ENCODE peak calls at places on chromosomes 3 and 15, in five cellular contexts. Z is K562, R is HepG2, V is GM12878, E is upper lobe of left lung. Y is an unnamed sample.

GRCh38 chr3:157868168-157868567 is 238.1 kb downstream of the SHOX2 start:
- ATAC-seq in Z (no peak), R (no peak), V (no peak), E (no peak), Y (peak; percentile 81)

GRCh38 chr3:143222981-143223380 is 103.4 kb downstream of the CHST2 start:
- ATAC-seq in Z (no peak), R (no peak), V (no peak), E (no peak), Y (no peak)

GRCh38 chr3:125115640-125116039 is 59.8 kb upstream of the HEG1 start:
- ATAC-seq in Z (no peak), R (peak; percentile 64), V (no peak), E (no peak), Y (no peak)

GRCh38 chr15:33148129-33148850 is 46.2 kb downstream of the FMN1 start:
- ATAC-seq in Z (no peak), R (no peak), V (no peak), E (no peak), Y (no peak)

GRCh38 chr3:79369306-79369705 is 398.5 kb downstream of the ROBO1 start:
- ATAC-seq in Z (no peak), R (peak; percentile 32), V (no peak), E (no peak), Y (no peak)

GRCh38 chr3:174409085-174409743 is 449.9 kb upstream of the NAALADL2 start:
- ATAC-seq in Z (no peak), R (no peak), V (no peak), E (no peak), Y (no peak)

GRCh38 chr15:89781055-89781454 is 4.9 kb downstream of the MESP2 start:
- ATAC-seq in Z (no peak), R (no peak), V (peak; percentile 68), E (no peak), Y (no peak)

GRCh38 chr3:32420138-32420981 is 28.7 kb downstream of the CMTM7 start:
- ATAC-seq in Z (no peak), R (peak; percentile 95), V (peak; percentile 91), E (peak; percentile 11), Y (no peak)

GRCh38 chr3:76495216-76495615 is 544.7 kb upstream of the ROBO2 start:
- ATAC-seq in Z (no peak), R (no peak), V (no peak), E (no peak), Y (no peak)

GRCh38 chr15:78242128-78242527 is 7.8 kb upstream of the ACSBG1 start:
- ATAC-seq in Z (peak; percentile 56), R (peak; percentile 47), V (peak; percentile 46), E (no peak), Y (no peak)

GRCh38 chr15:57427367-57427821 is 51.1 kb downstream of the CGNL1 start:
- ATAC-seq in Z (no peak), R (peak; percentile 87), V (no peak), E (no peak), Y (peak; percentile 72)

GRCh38 chr3:45124379-45124778 is 21.8 kb downstream of the CDCP1 start:
- ATAC-seq in Z (no peak), R (no peak), V (no peak), E (no peak), Y (peak; percentile 27)
- H3K4me3 ChIP-seq in Z (no peak overlapping the region), R (no peak overlapping the region), V (no peak overlapping the region), E (no peak overlapping the region), Y (no peak overlapping the region)

GRCh38 chr3:172310361-172310760 is 137.9 kb downstream of the GHSR start:
- ATAC-seq in Z (no peak), R (no peak), V (no peak), E (no peak), Y (no peak)

GRCh38 chr3:172313671-172314070 is 134.6 kb downstream of the GHSR start:
- ATAC-seq in Z (no peak), R (peak; percentile 4), V (no peak), E (no peak), Y (no peak)

GRCh38 chr3:172312711-172313110 is 135.5 kb downstream of the GHSR start:
- ATAC-seq in Z (no peak), R (no peak), V (no peak), E (no peak), Y (no peak)

GRCh38 chr3:172311217-172311616 is 137.0 kb downstream of the GHSR start:
- ATAC-seq in Z (no peak), R (peak; percentile 3), V (no peak), E (no peak), Y (no peak)

GRCh38 chr3:172312006-172312405 is 136.2 kb downstream of the GHSR start:
- ATAC-seq in Z (no peak), R (no peak), V (no peak), E (no peak), Y (no peak)
- H3K36me3 ChIP-seq in Z (peaks cover 68% of the 10 kb centered on the region), R (peaks cover 43% of the 10 kb centered on the region), V (peaks cover 38% of the 10 kb centered on the region), E (peaks cover 66% of the 10 kb centered on the region), Y (peaks cover 73% of the 10 kb centered on the region)

GRCh38 chr3:13850161-13850945 is 29.5 kb downstream of the WNT7A start:
- ATAC-seq in Z (peak; percentile 17), R (peak; percentile 53), V (no peak), E (peak; percentile 93), Y (no peak)
- TF ChIP-seq EP300 in Z (no peak), R (no peak), V (no peak), E (no peak), Y (no peak)

GRCh38 chr3:15221574-15222217 is 15.7 kb downstream of the CAPN7 start:
- ATAC-seq in Z (peak; percentile 30), R (no peak), V (no peak), E (no peak), Y (no peak)
- H3K4me3 ChIP-seq in Z (no peak overlapping the region), R (no peak overlapping the region), V (no peak overlapping the region), E (no peak overlapping the region), Y (no peak overlapping the region)

GRCh38 chr3:44832032-44832431 is 29.7 kb upstream of the TMEM42 start:
- ATAC-seq in Z (no peak), R (no peak), V (no peak), E (no peak), Y (no peak)

GRCh38 chr3:44833394-44833793 is 28.3 kb upstream of the TMEM42 start:
- ATAC-seq in Z (no peak), R (no peak), V (no peak), E (no peak), Y (no peak)

GRCh38 chr3:44835684-44836083 is 26.0 kb upstream of the TMEM42 start:
- ATAC-seq in Z (no peak), R (no peak), V (no peak), E (no peak), Y (no peak)

GRCh38 chr3:44831241-44831640 is 30.5 kb upstream of the TMEM42 start:
- ATAC-seq in Z (no peak), R (no peak), V (no peak), E (no peak), Y (no peak)

DNA sequence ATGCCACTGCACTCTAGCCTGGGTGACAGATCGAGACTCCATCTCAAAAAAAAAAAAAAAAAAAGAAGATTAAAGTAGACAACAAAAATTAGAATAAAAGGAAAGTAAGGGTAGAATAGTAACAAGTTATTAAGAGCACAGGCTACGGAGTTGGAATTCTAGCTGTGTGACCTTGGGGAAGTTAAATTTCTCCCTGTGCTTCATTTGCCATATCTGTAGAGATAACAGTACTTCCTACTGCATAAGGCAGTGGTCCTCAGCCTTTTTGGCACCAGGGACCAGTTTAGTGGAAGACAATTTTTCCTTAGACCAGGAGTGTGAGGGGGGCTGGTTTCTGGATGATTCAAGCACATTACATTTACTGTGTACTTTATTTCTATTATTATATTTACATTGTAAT is 28.7 kb upstream of the TMEM42 start:
- ATAC-seq in Z (no peak), R (no peak), V (no peak), E (no peak), Y (no peak)
- H3K36me3 ChIP-seq in Z (peaks cover 74% of the 10 kb centered on the region), R (peaks cover 3% of the 10 kb centered on the region), V (peaks cover 14% of the 10 kb centered on the region), E (no peaks in the 10 kb centered on the region), Y (no peaks in the 10 kb centered on the region)